ENCODE peak calls at places on chromosomes 1 and 21, in four cellular contexts. V is HepG2, T is H1, M is GM12878. J is an unnamed sample. For H3K4me1, the result is how much of the 10 kb centered on the place peaks cover.

GRCh38 chr1:209643295-209644020 is 8.8 kb downstream of the LAMB3 start:
- DNase-seq in V (no peak), T (no peak), M (no peak), J (no peak)

GRCh38 chr1:57165546-57165945 is 199.7 kb upstream of the C8B start:
- DNase-seq in V (no peak), T (no peak), M (no peak), J (no peak)

GRCh38 chr1:29655945-29656866 is 419.9 kb downstream of the PTPRU start:
- DNase-seq in V (no peak), T (no peak), M (no peak), J (no peak)

GRCh38 chr1:85230305-85230977 is 29.0 kb downstream of the C1orf52 start:
- DNase-seq in V (peak), T (no peak), M (no peak), J (no peak)

GRCh38 chr1:113242481-113242880 is 147.8 kb upstream of the MAGI3 start:
- DNase-seq in V (no peak), T (no peak), M (no peak), J (no peak)

GRCh38 chr1:240212552-240212951 is 120.9 kb downstream of the FMN2 start:
- DNase-seq in V (no peak), T (no peak), M (no peak), J (no peak)

GRCh38 chr21:19029816-19030215 is 626.2 kb upstream of the TMPRSS15 start:
- DNase-seq in V (no peak), T (no peak), M (no peak), J (no peak)

GRCh38 chr1:201145132-201145531 is 9.1 kb downstream of the TMEM9 start:
- DNase-seq in V (no peak), T (no peak), M (no peak), J (no peak)

GRCh38 chr1:54110991-54111390 is 41.8 kb downstream of the CDCP2 start:
- DNase-seq in V (no peak), T (no peak), M (no peak), J (no peak)

DNA sequence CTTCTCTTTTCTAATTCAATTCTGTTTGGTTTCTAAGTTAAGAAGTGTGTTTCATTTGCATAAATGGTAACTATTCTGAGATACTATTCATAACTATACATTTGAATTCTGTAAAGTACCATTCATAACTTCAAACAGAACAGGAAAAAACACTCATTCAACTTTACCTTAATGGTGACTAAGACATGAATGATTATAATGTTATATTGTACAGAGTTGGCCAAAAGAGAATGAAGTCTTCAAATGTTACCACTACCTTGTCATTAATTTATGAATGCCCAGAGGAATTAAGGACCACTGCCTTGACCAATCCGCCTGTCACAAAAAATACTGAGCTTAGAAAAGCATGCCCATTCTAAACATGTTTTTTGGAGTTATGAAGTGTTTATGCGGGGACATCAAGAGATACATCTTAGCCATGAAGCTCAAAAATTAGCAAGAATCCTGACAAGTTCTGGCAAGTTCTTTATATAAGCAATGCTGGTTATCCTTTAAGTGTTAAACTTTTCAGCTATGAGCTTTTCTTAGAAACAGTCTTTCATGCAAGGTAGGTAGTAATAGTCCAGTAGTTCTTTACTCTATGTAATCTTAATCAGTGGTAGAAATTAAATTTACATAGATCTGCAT is 7.9 kb downstream of the WASF2 start:
- DNase-seq in V (no peak), T (no peak), M (no peak), J (no peak)
- H3K4me1 ChIP-seq in V (under half), T (under half), M (under half), J (under half)

DNA sequence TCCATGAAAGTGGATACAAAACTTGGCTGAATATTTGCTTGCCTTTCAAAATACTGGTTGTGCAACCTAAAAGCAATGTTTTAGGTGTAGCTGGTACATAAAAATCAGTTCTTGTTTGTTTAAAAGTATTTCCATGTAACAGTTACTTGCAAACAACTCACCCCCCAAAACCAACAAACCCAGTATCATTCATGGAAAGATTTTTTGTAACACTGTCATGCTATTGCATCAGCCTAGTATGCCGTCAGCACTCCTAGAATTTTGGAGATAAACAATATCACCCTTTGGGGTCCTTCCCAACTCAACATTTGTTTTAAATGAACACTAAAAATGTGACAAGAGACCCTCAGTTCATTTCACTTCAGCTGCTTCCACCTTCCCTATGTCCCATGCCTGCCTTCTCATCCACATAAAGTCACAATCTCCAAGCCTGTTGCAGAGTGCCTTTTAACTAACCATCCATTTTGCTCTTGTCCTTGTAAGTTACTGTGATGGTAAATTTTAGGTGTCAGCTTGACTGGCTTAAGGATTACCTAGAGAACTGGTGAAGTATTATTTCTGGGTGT is 425.3 kb downstream of the DUSP10 start:
- DNase-seq in V (no peak), T (no peak), M (no peak), J (no peak)
- TF ChIP-seq SUZ12 in V (no peak), T (no peak), M (no peak), J (no peak)

GRCh38 chr1:21339402-21340229 is 49.4 kb upstream of the ECE1 start:
- DNase-seq in V (no peak), T (no peak), M (no peak), J (no peak)
- H3K4me1 ChIP-seq in V (half or more), T (under half), M (half or more), J (under half)

GRCh38 chr1:30788580-30789387 is 31.2 kb upstream of the LAPTM5 start:
- DNase-seq in V (no peak), T (no peak), M (no peak), J (no peak)
- TF ChIP-seq SUZ12 in V (no peak), T (no peak), M (no peak), J (no peak)

DNA sequence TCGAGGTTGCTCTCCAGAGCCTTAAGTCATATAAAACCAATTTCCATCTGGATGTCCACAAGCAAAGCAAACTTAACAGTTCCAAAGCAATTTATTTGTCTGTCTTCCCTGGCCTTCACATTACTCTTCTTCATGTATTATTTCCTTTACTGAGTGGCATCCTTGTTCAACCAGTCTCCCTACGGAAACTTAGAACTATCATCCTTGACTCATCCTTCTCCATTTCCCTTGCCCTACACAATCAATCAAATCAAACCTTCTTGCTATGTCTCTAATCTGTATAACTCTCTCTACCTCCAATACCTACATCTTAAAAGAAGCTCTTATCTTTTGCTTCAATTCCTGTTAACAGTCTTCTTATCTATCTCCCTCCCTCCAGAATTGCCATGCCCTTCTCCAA is 25.4 kb downstream of the EGLN1 start:
- DNase-seq in V (no peak), T (no peak), M (no peak), J (no peak)
- H3K4me1 ChIP-seq in V (half or more), T (under half), M (under half), J (under half)

DNA sequence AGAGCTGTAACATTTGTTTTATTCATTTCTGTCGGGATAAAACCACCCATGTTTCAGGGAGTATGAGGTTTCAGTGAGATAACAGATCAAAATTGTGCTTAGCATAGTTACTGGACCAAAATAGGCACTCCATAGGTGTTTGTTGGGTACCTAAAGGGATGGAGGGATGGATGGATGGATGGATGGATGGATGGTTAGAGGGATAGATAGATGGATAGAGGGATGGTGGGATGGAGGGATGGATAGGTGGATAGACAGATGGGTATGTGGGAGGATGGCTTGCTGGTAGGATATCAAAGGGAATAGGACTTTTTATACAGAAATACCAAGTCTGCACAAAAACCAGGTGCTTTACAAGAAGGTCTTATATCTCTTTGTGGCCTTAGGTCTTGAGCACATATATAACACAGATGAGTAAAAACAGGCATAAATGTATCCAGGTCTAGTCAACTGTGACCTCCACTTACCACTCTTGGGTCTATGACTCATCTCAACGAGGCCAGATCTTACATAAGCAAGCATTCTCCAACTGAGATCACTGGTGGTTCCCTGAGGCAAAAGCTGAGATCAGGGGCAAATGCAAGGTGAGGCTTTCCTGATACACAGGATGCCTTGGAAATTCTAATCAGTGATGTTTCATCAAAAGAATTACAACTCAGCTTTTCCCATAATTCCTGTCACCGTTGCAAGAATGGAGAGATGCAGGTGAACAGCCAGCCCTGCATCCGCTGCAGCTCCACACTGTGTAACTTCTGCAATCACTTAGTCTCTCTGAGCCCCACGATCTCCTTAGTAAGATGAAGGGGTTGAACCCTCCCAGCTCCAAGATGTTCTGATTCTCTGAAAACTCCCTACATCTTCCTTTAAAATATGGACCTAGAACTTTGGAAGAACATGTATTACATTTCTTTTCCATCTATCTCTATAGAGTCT is 32.0 kb downstream of the PTAFR start:
- DNase-seq in V (peak), T (no peak), M (peak), J (no peak)
- TF ChIP-seq SUZ12 in V (no peak), T (no peak), M (no peak), J (no peak)

GRCh38 chr1:19441048-19441447 is 44.3 kb downstream of the CAPZB start:
- DNase-seq in V (no peak), T (no peak), M (no peak), J (no peak)
- H3K4me1 ChIP-seq in V (half or more), T (under half), M (under half), J (under half)